ENCODE peak calls at places on chromosome 13, in nine cellular contexts. O, L, S, G, Z, B, U, T and V are unnamed samples.

GRCh38 chr13:50124536-50125305 is 109.5 kb downstream of the KCNRG start:
- DNase-seq in U (peak), Z (peak), G (peak), S (peak), B (peak), O (no peak), L (peak), T (peak), V (peak)

GRCh38 chr13:65553328-65553727 is 1676.8 kb downstream of the PCDH9 start:
- DNase-seq in T (no peak), Z (no peak), G (no peak), B (no peak), U (no peak), O (no peak), L (no peak), S (no peak), V (no peak)

GRCh38 chr13:114288157-114288591 is 6.8 kb downstream of the UPF3A start:
- DNase-seq in T (no peak), Z (no peak), L (no peak), O (no peak), U (no peak), S (no peak), G (no peak), B (no peak), V (no peak)

GRCh38 chr13:109750376-109750775 is 36.0 kb downstream of the IRS2 start:
- DNase-seq in S (no peak), L (no peak), Z (no peak), B (no peak), O (no peak), U (no peak), T (no peak), G (no peak), V (no peak)

GRCh38 chr13:100154835-100155463 is 66.1 kb downstream of the PCCA start:
- DNase-seq in G (no peak), B (no peak), U (no peak), T (no peak), O (no peak), L (no peak), Z (no peak), S (no peak), V (no peak)

GRCh38 chr13:100828226-100828625 is 153.6 kb upstream of the TMTC4 start:
- DNase-seq in L (no peak), S (peak), Z (no peak), O (no peak), U (no peak), B (no peak), T (no peak), G (no peak), V (no peak)

GRCh38 chr13:99178636-99179035 is 22.0 kb upstream of the UBAC2 start:
- DNase-seq in B (no peak), Z (no peak), G (no peak), U (no peak), T (no peak), S (peak), O (no peak), L (no peak), V (no peak)

GRCh38 chr13:73171242-73171641 is 112.4 kb downstream of the KLF5 start:
- DNase-seq in O (no peak), Z (no peak), B (no peak), U (no peak), G (no peak), S (no peak), T (no peak), L (no peak), V (no peak)

GRCh38 chr13:47719164-47719563 is 281.9 kb downstream of the SUCLA2 start:
- DNase-seq in L (no peak), U (no peak), S (no peak), O (no peak), B (no peak), T (no peak), Z (no peak), G (no peak), V (no peak)

GRCh38 chr13:75934889-75935288 is 298.8 kb downstream of the LMO7 start:
- DNase-seq in O (no peak), T (no peak), B (no peak), S (peak), L (no peak), G (no peak), U (no peak), Z (no peak), V (no peak)

GRCh38 chr13:112391747-112392146 is 15.6 kb downstream of the SPACA7 start:
- DNase-seq in S (no peak), U (no peak), T (no peak), Z (no peak), O (no peak), L (no peak), B (no peak), G (no peak), V (no peak)

GRCh38 chr13:37621811-37622361 is 23.3 kb upstream of the POSTN start:
- DNase-seq in U (peak), O (no peak), B (no peak), S (peak), G (no peak), L (no peak), Z (no peak), T (no peak), V (no peak)

GRCh38 chr13:20102776-20103175 is 58.1 kb downstream of the GJA3 start:
- DNase-seq in G (no peak), T (no peak), O (no peak), L (no peak), Z (no peak), U (no peak), B (no peak), S (no peak), V (no peak)

GRCh38 chr13:30884543-30884942 is 21.5 kb upstream of the MEDAG start:
- DNase-seq in L (no peak), G (no peak), T (no peak), Z (no peak), O (no peak), U (no peak), B (no peak), S (no peak), V (no peak)

GRCh38 chr13:32211788-32212187 is 103.4 kb downstream of the ZAR1L start:
- DNase-seq in O (no peak), Z (no peak), T (no peak), G (no peak), L (no peak), S (peak), U (no peak), B (no peak), V (no peak)

GRCh38 chr13:41075034-41075433 is 13.7 kb downstream of the WBP4 start:
- DNase-seq in O (no peak), Z (no peak), G (no peak), U (no peak), S (peak), L (no peak), B (no peak), T (no peak), V (no peak)

GRCh38 chr13:97568850-97569249 is 134.9 kb downstream of the RAP2A start:
- DNase-seq in T (no peak), B (no peak), O (peak), U (peak), S (no peak), Z (no peak), L (peak), G (no peak), V (no peak)

GRCh38 chr13:90890435-90890834 is 457.1 kb upstream of the MIR17HG start:
- DNase-seq in Z (no peak), O (no peak), T (no peak), S (no peak), U (no peak), B (no peak), G (no peak), L (no peak), V (no peak)

GRCh38 chr13:73168993-73169401 is 110.2 kb downstream of the KLF5 start:
- DNase-seq in L (peak), U (no peak), B (no peak), G (no peak), T (no peak), O (no peak), S (no peak), Z (no peak), V (no peak)

GRCh38 chr13:105518086-105518485 is 1017.4 kb downstream of the EFNB2 start:
- DNase-seq in B (no peak), O (no peak), U (no peak), T (no peak), G (no peak), S (peak), L (no peak), Z (no peak), V (no peak)

GRCh38 chr13:109694972-109695371 is 91.4 kb downstream of the IRS2 start:
- DNase-seq in B (no peak), Z (no peak), G (no peak), L (no peak), T (no peak), S (no peak), U (no peak), O (no peak), V (no peak)

GRCh38 chr13:79451500-79451962 is 29.4 kb upstream of the NDFIP2 start:
- DNase-seq in T (peak), U (no peak), O (peak), B (no peak), G (no peak), Z (no peak), S (peak), L (no peak), V (peak)

GRCh38 chr13:31204592-31204991 is 4.8 kb downstream of the B3GLCT start:
- DNase-seq in Z (no peak), L (no peak), O (no peak), S (peak), U (no peak), B (no peak), T (no peak), G (no peak), V (no peak)